ENCODE peak calls at places on chromosomes 12 and 14, in four cellular contexts. J is HEK293T, E is HepG2, Q is K562. F is an unnamed sample.

GRCh38 chr12:14186193-14186502 is 179.3 kb upstream of the ATF7IP start:
- DNase-seq in E (no peak), Q (no peak), J (no peak), F (no peak)

GRCh38 chr12:51482808-51483532 is 58.3 kb downstream of the SLC4A8 start:
- DNase-seq in J (no peak), Q (no peak), E (no peak), F (no peak)

GRCh38 chr12:6376079-6376941 is 947 bp upstream of the SCNN1A start:
- DNase-seq in J (peak), Q (peak), E (peak), F (no peak)

GRCh38 chr14:76123426-76124095 is 28.2 kb upstream of the GPATCH2L start:
- DNase-seq in E (no peak), J (no peak), Q (no peak), F (no peak)

GRCh38 chr14:95218472-95219193 is 61.3 kb upstream of the DICER1 start:
- DNase-seq in J (no peak), Q (no peak), E (no peak), F (no peak)

GRCh38 chr12:109736552-109737108 is 23.0 kb downstream of the FAM222A start:
- DNase-seq in Q (peak), E (peak), J (peak), F (no peak)

GRCh38 chr12:49058366-49059062 is 2.1 kb downstream of the KMT2D start:
- DNase-seq in E (no peak), Q (no peak), J (no peak), F (no peak)

GRCh38 chr14:24058260-24058950 is 6.6 kb downstream of the CARMIL3 start:
- DNase-seq in J (peak), Q (peak), E (peak), F (no peak)

GRCh38 chr12:11650279-11650696 is 814 bp downstream of the ETV6 start:
- DNase-seq in Q (peak), E (no peak), J (no peak), F (no peak)

GRCh38 chr12:102504871-102505270 is 24.5 kb upstream of the IGF1 start:
- DNase-seq in J (no peak), E (no peak), Q (no peak), F (no peak)

GRCh38 chr14:70188292-70188607 is 501 bp downstream of the SLC8A3 start:
- DNase-seq in J (no peak), Q (no peak), E (no peak), F (no peak)

GRCh38 chr14:71680733-71681387 is 251.4 kb upstream of the RGS6 start:
- DNase-seq in J (no peak), E (no peak), Q (no peak), F (no peak)

GRCh38 chr12:1776139-1776975 is 44.0 kb upstream of the LRTM2 start:
- DNase-seq in Q (no peak), E (no peak), J (no peak), F (no peak)

GRCh38 chr12:124376435-124376834 is 81.5 kb downstream of the RFLNA start:
- DNase-seq in E (no peak), J (no peak), Q (no peak), F (no peak)

GRCh38 chr12:22228022-22228875 is 106.3 kb downstream of the ST8SIA1 start:
- DNase-seq in Q (no peak), E (no peak), J (no peak), F (no peak)

GRCh38 chr14:22112004-22112403 is 438.4 kb upstream of the OR4E1 start:
- DNase-seq in Q (peak), E (peak), J (peak), F (no peak)

GRCh38 chr14:69303086-69303485 is 43.1 kb downstream of the GALNT16 start:
- DNase-seq in Q (no peak), E (no peak), J (no peak), F (no peak)

GRCh38 chr14:68814376-68815287 is 21.8 kb upstream of the ZFP36L1 start:
- DNase-seq in J (peak), E (peak), Q (peak), F (peak)

GRCh38 chr12:122421263-122421814 is 1.1 kb downstream of the CLIP1 start:
- DNase-seq in E (peak), Q (peak), J (peak), F (no peak)

GRCh38 chr12:85866929-85867776 is 6.9 kb upstream of the NTS start:
- DNase-seq in E (peak), J (peak), Q (peak), F (no peak)

GRCh38 chr12:93145086-93145485 is 216.0 kb upstream of the EEA1 start:
- DNase-seq in J (no peak), Q (no peak), E (no peak), F (no peak)

GRCh38 chr12:108768591-108769500 is 37.5 kb upstream of the CORO1C start:
- DNase-seq in Q (no peak), J (no peak), E (peak), F (peak)

GRCh38 chr14:73753887-73754880 is 40.0 kb upstream of the PNMA1 start:
- DNase-seq in J (no peak), Q (no peak), E (no peak), F (peak)

GRCh38 chr12:98532687-98533304 is 17.4 kb downstream of the TMPO start:
- DNase-seq in Q (peak), J (peak), E (peak), F (no peak)

GRCh38 chr14:100902295-100902694 is 1.2 kb downstream of the RTL1 start:
- DNase-seq in E (peak), Q (peak), J (peak), F (no peak)

GRCh38 chr12:109288571-109288970 is 20.5 kb downstream of the FOXN4 start:
- DNase-seq in E (no peak), J (no peak), Q (no peak), F (no peak)

GRCh38 chr12:44015333-44015941 is 179.6 kb downstream of the TMEM117 start:
- DNase-seq in Q (peak), J (peak), E (peak), F (peak)

GRCh38 chr12:3172124-3173007 is 95.2 kb downstream of the TSPAN9 start:
- DNase-seq in E (no peak), J (no peak), Q (no peak), F (no peak)

GRCh38 chr12:132230381-132230780 is 86.1 kb downstream of the NOC4L start:
- DNase-seq in Q (no peak), J (no peak), E (no peak), F (no peak)

GRCh38 chr12:95674631-95675030 is 115.9 kb downstream of the NTN4 start:
- DNase-seq in J (peak), Q (no peak), E (peak), F (no peak)

GRCh38 chr14:57823015-57823660 is 42.8 kb downstream of the SLC35F4 start:
- DNase-seq in Q (no peak), J (no peak), E (no peak), F (no peak)
- TF ChIP-seq FOXK2 in Q (no peak), J (no peak), E (no peak), F (no peak)

DNA sequence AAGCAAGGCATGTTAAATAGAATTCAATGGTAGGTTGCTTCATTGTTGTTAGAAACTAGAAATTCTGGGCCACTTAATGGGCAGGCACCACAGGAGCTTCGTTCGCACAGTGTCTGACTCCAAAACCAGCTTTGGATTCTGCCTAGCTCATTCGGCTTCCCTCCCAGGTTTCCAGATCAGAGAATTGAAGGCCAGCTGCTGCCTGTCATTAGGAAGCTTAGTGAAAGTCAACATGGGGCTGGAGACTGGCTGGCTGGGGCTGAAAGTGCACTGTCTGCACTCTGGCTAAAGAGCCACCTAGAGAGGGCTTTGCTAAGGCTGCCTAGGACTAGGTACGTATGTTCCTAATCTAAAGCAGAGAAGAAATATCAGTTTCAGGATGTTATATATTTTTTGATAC is 238.7 kb upstream of the NAV3 start:
- DNase-seq in J (no peak), Q (no peak), E (no peak), F (no peak)
- TF ChIP-seq FOXK2 in J (no peak), Q (no peak), E (no peak), F (no peak)

DNA sequence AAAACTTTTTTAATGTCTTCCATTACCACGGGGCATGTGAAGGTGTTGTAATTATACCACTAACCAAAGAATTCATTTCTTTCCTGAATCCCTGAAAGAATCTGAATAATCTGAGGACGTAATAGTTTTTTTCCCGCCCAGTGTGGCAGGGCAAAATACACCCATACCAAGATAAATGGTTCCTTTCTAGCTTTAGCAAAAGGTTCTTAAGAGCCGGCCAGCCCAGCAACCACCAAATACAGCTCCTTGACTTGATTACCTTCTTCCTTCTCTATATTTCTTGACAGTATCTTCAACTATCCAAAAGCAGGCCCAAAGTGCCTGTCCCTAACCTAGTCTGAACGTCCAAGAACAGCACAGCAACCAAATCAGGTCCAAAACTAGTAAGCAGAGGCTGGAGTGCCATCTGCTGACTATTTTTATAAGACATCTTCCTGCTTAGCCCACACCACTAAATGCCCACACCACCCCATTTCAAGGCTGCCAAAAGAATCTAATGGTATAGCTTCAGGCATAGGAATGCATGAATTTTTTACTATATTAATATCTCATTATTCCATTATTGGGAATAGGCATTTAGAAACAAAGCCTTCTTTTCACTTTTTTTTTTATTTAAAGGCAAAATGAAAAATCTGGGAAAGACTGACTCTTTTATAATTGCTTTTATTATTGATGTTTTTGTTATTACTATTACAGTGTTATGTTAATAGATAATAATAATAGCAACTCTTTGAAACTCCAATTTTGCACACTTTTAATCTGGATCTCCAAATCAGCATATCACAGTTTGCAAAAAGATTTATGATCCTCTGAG is 524.4 kb downstream of the MED13L start:
- DNase-seq in E (peak), J (peak), Q (peak), F (peak)
- TF ChIP-seq FOXK2 in E (no peak), J (no peak), Q (no peak), F (no peak)

DNA sequence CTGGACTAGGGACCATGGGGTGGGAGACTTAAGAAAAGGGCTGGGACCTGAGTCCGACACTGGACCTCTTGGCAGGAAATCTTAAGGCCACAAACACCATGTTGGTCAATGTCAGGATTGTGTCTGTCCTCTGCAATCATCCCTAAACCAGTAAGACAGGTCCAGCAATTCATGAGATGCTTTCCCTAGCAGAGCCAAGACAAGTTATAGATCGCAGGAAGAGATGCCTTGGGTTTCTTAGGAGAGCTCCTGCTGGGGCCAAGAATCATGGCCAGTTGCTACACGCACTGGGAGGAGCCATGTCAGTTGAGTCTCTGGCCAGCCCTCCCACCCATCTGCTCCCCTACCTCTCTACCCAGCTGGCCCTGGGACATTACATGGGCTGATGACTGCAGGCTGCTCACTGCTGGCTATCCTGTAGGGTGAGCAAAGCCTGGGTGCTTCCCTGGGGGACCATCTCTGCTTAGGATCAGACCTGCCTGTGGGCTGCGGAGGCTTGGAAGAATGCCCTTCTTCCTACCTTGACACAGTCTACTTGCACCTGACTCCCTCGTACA is 14.2 kb downstream of the PLEKHH1 start:
- DNase-seq in J (no peak), E (no peak), Q (no peak), F (no peak)
- TF ChIP-seq FOXK2 in J (no peak), E (no peak), Q (no peak), F (no peak)

GRCh38 chr12:113170926-113171325 is 14.4 kb downstream of the DDX54 start:
- DNase-seq in Q (no peak), J (no peak), E (no peak), F (no peak)

GRCh38 chr12:113171543-113171942 is 13.7 kb downstream of the DDX54 start:
- DNase-seq in Q (no peak), J (no peak), E (no peak), F (no peak)

GRCh38 chr12:113172185-113172584 is 13.1 kb downstream of the DDX54 start:
- DNase-seq in J (no peak), E (no peak), Q (no peak), F (no peak)

GRCh38 chr12:113174461-113175384 is 10.6 kb downstream of the DDX54 start:
- DNase-seq in E (peak), Q (peak), J (peak), F (no peak)

GRCh38 chr12:113173081-113173698 is 12.1 kb downstream of the DDX54 start:
- DNase-seq in J (no peak), E (no peak), Q (no peak), F (no peak)
- TF ChIP-seq FOXK2 in J (no peak), E (no peak), Q (no peak), F (no peak)

F was measured in GM12878.